ENCODE peak calls at places on chromosomes 16 and 17, in ten cellular contexts. P is tibial artery, S is HFFc6, W is WERI-Rb-1, X is HFF-Myc, B is body of pancreas, F is GM20000, C is heart right ventricle, K is upper lobe of right lung, M is glutamatergic neuron. D is an unnamed sample.

GRCh38 chr17:17146791-17147406 is 59.2 kb downstream of the PLD6 start:
- DNase-seq in F (no peak), C (peak), W (peak), M (no peak), S (no peak), K (no peak), X (no peak), P (no peak), B (no peak), D (no peak)

GRCh38 chr17:42623732-42624596 is 14.5 kb downstream of the TUBG1 start:
- DNase-seq in F (no peak), C (no peak), P (no peak), W (no peak), S (no peak), M (no peak), X (no peak), B (peak), K (no peak), D (no peak)

GRCh38 chr16:86814256-86814655 is 235.9 kb downstream of the FOXL1 start:
- DNase-seq in B (no peak), K (no peak), X (no peak), M (no peak), P (no peak), W (no peak), S (no peak), F (no peak), C (no peak), D (no peak)

GRCh38 chr17:17141860-17142552 is 64.1 kb downstream of the PLD6 start:
- DNase-seq in K (no peak), M (peak), F (peak), S (peak), C (no peak), B (no peak), X (no peak), P (no peak), W (peak), D (peak)

GRCh38 chr17:78383725-78384471 is 5.4 kb downstream of the PGS1 start:
- DNase-seq in C (peak), M (no peak), K (peak), S (peak), W (no peak), B (peak), X (no peak), F (peak), P (peak), D (peak)

GRCh38 chr17:42227849-42228696 is 33.8 kb upstream of the GHDC start:
- DNase-seq in X (no peak), W (no peak), B (no peak), S (peak), P (no peak), M (no peak), K (no peak), C (no peak), F (no peak), D (no peak)

GRCh38 chr16:6836771-6837170 is 495.9 kb upstream of the RBFOX1 start:
- DNase-seq in S (no peak), W (no peak), B (peak), K (no peak), P (no peak), M (no peak), C (no peak), X (no peak), F (no peak), D (no peak)

GRCh38 chr17:78878261-78878660 is 24.7 kb downstream of the CEP295NL start:
- DNase-seq in M (no peak), B (no peak), W (no peak), S (no peak), X (no peak), P (no peak), K (no peak), F (no peak), C (no peak), D (no peak)

GRCh38 chr17:58364270-58364942 is 12.4 kb upstream of the SUPT4H1 start:
- DNase-seq in K (no peak), W (no peak), X (no peak), C (no peak), F (no peak), P (no peak), B (no peak), S (no peak), M (no peak), D (no peak)

GRCh38 chr16:26531290-26531730 is 535.4 kb upstream of the C16orf82 start:
- DNase-seq in P (no peak), C (no peak), B (no peak), M (no peak), X (no peak), W (no peak), F (no peak), S (no peak), K (no peak), D (no peak)

GRCh38 chr17:68507581-68507980 is 4.6 kb upstream of the PRKAR1A start:
- DNase-seq in F (no peak), K (no peak), M (no peak), P (no peak), S (no peak), B (no peak), W (no peak), X (no peak), C (no peak), D (no peak)

GRCh38 chr17:21540502-21540901 is 151.8 kb upstream of the KCNJ18 start:
- DNase-seq in C (no peak), B (no peak), F (no peak), S (no peak), X (no peak), K (no peak), W (no peak), M (no peak), P (no peak), D (no peak)

GRCh38 chr16:401468-402348 is at the start of gene DECR2:
- DNase-seq in W (peak), S (peak), C (peak), X (peak), M (peak), F (peak), P (peak), K (peak), B (peak), D (peak)

GRCh38 chr17:44149750-44150329 is 8.1 kb downstream of the HROB start:
- DNase-seq in M (no peak), C (no peak), F (no peak), S (no peak), W (no peak), P (no peak), B (no peak), X (no peak), K (no peak), D (no peak)

GRCh38 chr16:87060026-87060986 is 256.9 kb downstream of the C16orf95 start:
- DNase-seq in W (no peak), C (no peak), S (peak), X (no peak), F (peak), M (no peak), K (no peak), B (no peak), P (peak), D (no peak)

GRCh38 chr17:12349297-12349696 is 316.4 kb upstream of the MYOCD start:
- DNase-seq in K (no peak), M (no peak), B (no peak), F (no peak), W (no peak), C (no peak), P (no peak), S (peak), X (no peak), D (no peak)

GRCh38 chr17:163514-164103 is 17.8 kb downstream of the DOC2B start:
- DNase-seq in F (no peak), B (no peak), W (no peak), K (no peak), M (no peak), S (no peak), P (no peak), C (no peak), X (no peak), D (no peak)

GRCh38 chr17:37176683-37177082 is 199.1 kb upstream of the C17orf78 start:
- DNase-seq in S (peak), X (no peak), F (no peak), P (no peak), K (no peak), C (no peak), B (no peak), W (no peak), M (no peak), D (no peak)

GRCh38 chr16:719815-720506 is 985 bp upstream of the ANTKMT start:
- DNase-seq in P (no peak), C (no peak), M (no peak), B (no peak), W (peak), X (no peak), S (no peak), F (no peak), K (no peak), D (no peak)

GRCh38 chr17:38868968-38869646 is 751 bp upstream of the LASP1 start:
- DNase-seq in F (peak), P (peak), B (peak), C (peak), K (peak), S (peak), X (no peak), M (peak), W (peak), D (peak)

GRCh38 chr16:85330694-85331188 is 218.5 kb upstream of the CIBAR2 start:
- DNase-seq in W (peak), C (no peak), K (no peak), F (peak), M (no peak), X (peak), B (peak), P (no peak), S (peak), D (peak)

GRCh38 chr16:78045865-78046581 is 23.7 kb downstream of the CLEC3A start:
- DNase-seq in B (peak), X (peak), F (peak), P (peak), W (no peak), K (peak), M (peak), C (peak), S (no peak), D (peak)

GRCh38 chr16:15966420-15967222 is 17.2 kb downstream of the ABCC1 start:
- DNase-seq in P (no peak), F (no peak), W (no peak), X (peak), K (no peak), M (no peak), B (no peak), C (no peak), S (peak), D (no peak)

GRCh38 chr17:74361613-74362391 is at the start of gene BTBD17:
- DNase-seq in C (peak), M (peak), X (no peak), B (peak), K (peak), W (peak), P (no peak), F (peak), S (no peak), D (peak)

GRCh38 chr17:76869209-76869877 is 1.1 kb downstream of the MGAT5B start:
- DNase-seq in F (peak), B (no peak), W (no peak), C (no peak), P (no peak), S (no peak), M (peak), X (no peak), K (no peak), D (no peak)

GRCh38 chr17:17712268-17712924 is 31.1 kb downstream of the RAI1 start:
- DNase-seq in C (no peak), F (peak), K (no peak), M (no peak), P (no peak), X (no peak), S (peak), W (no peak), B (no peak), D (peak)

GRCh38 chr17:70691150-70691549 is 521.8 kb downstream of the KCNJ2 start:
- DNase-seq in F (no peak), S (no peak), M (no peak), X (no peak), B (no peak), C (no peak), K (no peak), P (no peak), W (no peak), D (no peak)

GRCh38 chr16:70428178-70428998 is 10.5 kb downstream of the ST3GAL2 start:
- DNase-seq in S (peak), X (peak), B (peak), K (peak), C (peak), W (peak), F (peak), P (peak), M (peak), D (peak)

GRCh38 chr17:33241390-33241789 is 51.7 kb downstream of the ASIC2 start:
- DNase-seq in F (no peak), C (no peak), M (no peak), S (no peak), X (no peak), K (no peak), B (no peak), W (no peak), P (no peak), D (no peak)

GRCh38 chr16:47049901-47050583 is 76.6 kb upstream of the DNAJA2 start:
- DNase-seq in S (no peak), C (no peak), K (no peak), B (no peak), X (no peak), P (no peak), M (no peak), F (no peak), W (no peak), D (no peak)

GRCh38 chr17:48247038-48247437 is 139.5 kb downstream of the SNX11 start:
- DNase-seq in F (no peak), M (no peak), K (no peak), B (no peak), S (no peak), W (no peak), C (no peak), X (no peak), P (no peak), D (no peak)

GRCh38 chr16:4801051-4801961 is 1.1 kb downstream of the ROGDI start:
- DNase-seq in C (no peak), S (no peak), B (no peak), P (no peak), K (no peak), M (no peak), F (no peak), W (no peak), X (no peak), D (no peak)

GRCh38 chr17:71163121-71163812 is 957.6 kb upstream of the SOX9 start:
- DNase-seq in X (no peak), W (no peak), C (no peak), P (no peak), B (peak), K (no peak), M (no peak), F (no peak), S (no peak), D (no peak)

GRCh38 chr17:3885271-3885670 is 7.6 kb downstream of the CAMKK1 start:
- DNase-seq in C (no peak), F (no peak), K (no peak), X (no peak), P (no peak), W (no peak), M (no peak), S (no peak), B (no peak), D (no peak)

GRCh38 chr17:77863814-77864161 is 94.7 kb upstream of the TNRC6C start:
- DNase-seq in B (no peak), X (no peak), K (peak), M (peak), C (peak), P (peak), W (no peak), S (no peak), F (peak), D (no peak)

DNA sequence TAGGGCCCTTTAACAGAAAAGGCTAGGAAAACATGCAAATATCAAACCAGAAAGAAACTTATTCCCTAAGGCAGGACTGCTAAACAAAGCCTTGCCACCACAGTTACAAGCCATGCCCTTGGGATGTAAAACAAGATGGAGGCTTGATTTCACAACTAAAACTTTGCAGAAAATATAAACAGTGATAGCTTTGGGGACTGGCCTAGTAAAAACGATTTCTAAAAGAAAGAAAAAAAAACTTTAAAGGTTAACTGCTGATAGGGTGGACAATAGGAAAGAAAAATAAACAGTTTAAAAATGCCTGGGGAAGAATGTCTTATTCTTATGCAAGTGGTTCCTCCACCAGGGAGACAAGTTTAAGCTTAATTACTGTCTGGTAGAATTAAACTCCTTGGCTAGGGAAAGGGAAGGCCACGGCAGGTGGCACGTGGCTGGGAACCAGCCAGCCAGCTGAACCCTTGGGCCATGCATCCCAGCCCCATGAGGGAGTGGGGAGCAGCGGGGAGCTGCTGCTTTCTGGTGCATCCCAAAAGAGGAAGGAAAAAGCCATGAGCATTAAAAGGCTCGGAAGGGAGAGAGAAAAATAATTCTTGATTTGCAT is 10.7 kb upstream of the TMC5 start:
- DNase-seq in M (no peak), B (no peak), P (no peak), K (no peak), F (no peak), W (no peak), C (no peak), X (no peak), S (no peak), D (no peak)
- TF ChIP-seq CTCF in M (no peak), B (no peak), P (no peak), K (no peak), F (no peak), W (no peak), C (no peak), X (no peak), S (no peak), D (no peak)

DNA sequence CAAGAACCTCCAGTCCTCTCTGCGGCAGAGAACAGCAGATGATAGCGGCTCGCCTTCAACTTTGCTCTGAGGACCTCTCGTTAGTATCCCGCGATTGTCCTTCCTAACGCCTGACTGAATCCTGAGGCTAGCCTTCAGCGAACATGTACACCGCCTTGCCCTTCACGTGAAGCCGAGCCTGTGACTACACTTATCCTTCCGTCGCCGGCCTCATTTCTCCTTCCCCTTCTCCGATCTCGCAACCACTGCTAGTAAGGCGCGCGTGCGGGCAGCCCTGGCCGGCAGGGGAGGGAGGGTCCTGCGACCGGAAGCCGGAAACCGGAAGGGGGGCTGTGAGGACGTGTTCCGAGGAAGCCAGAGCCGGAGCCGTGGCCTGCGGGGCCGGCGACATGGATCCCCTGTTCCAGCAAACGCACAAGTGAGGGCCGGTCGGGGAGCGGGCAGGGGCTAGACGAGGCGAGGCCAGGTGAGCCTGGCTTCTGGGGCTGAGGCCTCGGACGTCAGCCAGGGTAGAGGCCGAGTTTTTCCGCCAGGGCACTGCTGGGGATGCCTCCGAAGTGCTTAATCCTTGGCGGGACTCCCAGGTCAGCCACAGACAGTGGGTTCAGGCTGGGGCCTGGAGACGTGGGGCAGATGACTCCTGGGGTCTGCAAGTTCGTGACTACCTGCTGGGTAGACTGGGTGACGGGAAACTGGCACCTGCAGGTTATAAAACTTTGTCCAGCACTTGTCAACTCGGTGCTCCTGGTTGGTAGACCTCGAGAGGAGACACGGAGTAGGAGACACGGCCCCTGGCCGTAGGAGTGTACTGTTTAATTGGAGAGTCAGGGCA is at the start of gene GOSR2:
- DNase-seq in B (peak), C (peak), K (peak), X (peak), M (peak), P (peak), W (peak), F (peak), S (peak), D (peak)
- TF ChIP-seq CTCF in B (no peak), C (no peak), K (no peak), X (no peak), M (no peak), P (peak), W (no peak), F (no peak), S (no peak), D (no peak)

GRCh38 chr17:67379251-67379630 is 2.2 kb downstream of the PITPNC1 start:
- DNase-seq in F (no peak), P (no peak), C (no peak), B (no peak), M (no peak), K (no peak), W (no peak), X (no peak), S (no peak), D (no peak)

GRCh38 chr17:67378444-67379250 is 1.6 kb downstream of the PITPNC1 start:
- DNase-seq in X (peak), K (peak), C (peak), W (peak), S (peak), F (peak), B (peak), P (peak), M (peak), D (peak)

GRCh38 chr17:67376509-67376891 is 581 bp upstream of the PITPNC1 start:
- DNase-seq in M (no peak), P (no peak), X (peak), K (no peak), S (peak), C (no peak), W (no peak), B (peak), F (peak), D (peak)

GRCh38 chr17:67376892-67377726 is at the start of gene PITPNC1:
- DNase-seq in X (no peak), S (peak), B (peak), M (peak), P (peak), W (peak), C (peak), F (peak), K (peak), D (peak)

GRCh38 chr17:67377727-67378443 is 804 bp downstream of the PITPNC1 start:
- DNase-seq in B (peak), P (peak), M (peak), W (peak), K (peak), F (peak), X (no peak), C (peak), S (no peak), D (peak)
- TF ChIP-seq CTCF in B (no peak), P (no peak), M (no peak), W (peak), K (peak), F (peak), X (no peak), C (no peak), S (peak), D (peak)

DNA sequence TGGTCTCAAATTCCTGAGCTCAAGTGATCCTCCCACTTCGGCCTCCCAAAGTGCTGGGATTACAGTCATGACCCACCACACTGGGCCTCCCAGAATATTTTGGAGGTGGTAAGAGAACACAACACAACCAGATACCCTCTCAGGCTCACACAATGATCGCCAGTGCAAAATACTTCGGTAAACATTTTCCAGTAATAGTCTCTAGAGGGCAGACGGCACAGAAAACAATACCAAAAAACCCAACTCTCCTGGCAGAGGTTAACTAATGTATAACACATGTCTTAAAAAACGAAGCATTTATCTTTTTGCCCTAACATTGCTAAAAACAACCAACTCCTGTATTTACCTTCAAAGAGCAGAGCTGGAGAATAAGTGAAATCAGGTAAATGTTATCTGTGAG is 10.5 kb downstream of the NUFIP2 start:
- DNase-seq in C (no peak), B (no peak), M (no peak), K (no peak), F (no peak), X (no peak), W (no peak), P (no peak), S (no peak), D (no peak)
- TF ChIP-seq CTCF in C (peak), B (no peak), M (no peak), K (no peak), F (no peak), X (peak), W (no peak), P (no peak), S (peak), D (no peak)

GRCh38 chr16:10576390-10577304 is 3.8 kb downstream of the EMP2 start:
- DNase-seq in P (no peak), S (no peak), W (no peak), M (no peak), C (no peak), F (no peak), K (no peak), X (no peak), B (no peak), D (no peak)

GRCh38 chr16:10575506-10576130 is 4.8 kb downstream of the EMP2 start:
- DNase-seq in F (no peak), B (no peak), C (no peak), P (no peak), X (no peak), W (no peak), M (no peak), S (no peak), K (no peak), D (no peak)

GRCh38 chr16:10579575-10579964 is 828 bp downstream of the EMP2 start:
- DNase-seq in F (no peak), P (no peak), K (no peak), S (no peak), B (no peak), W (peak), C (no peak), X (no peak), M (no peak), D (no peak)

GRCh38 chr16:10578474-10579316 is 1.7 kb downstream of the EMP2 start:
- DNase-seq in B (no peak), X (no peak), F (no peak), C (peak), W (no peak), S (no peak), P (no peak), M (no peak), K (peak), D (no peak)

GRCh38 chr16:10577305-10578202 is 2.8 kb downstream of the EMP2 start:
- DNase-seq in W (peak), P (peak), C (peak), B (no peak), K (peak), M (peak), F (no peak), X (no peak), S (peak), D (no peak)
- TF ChIP-seq CTCF in W (no peak), P (no peak), C (no peak), B (no peak), K (no peak), M (no peak), F (no peak), X (no peak), S (no peak), D (no peak)

D was measured in GM13977.